ENCODE peak calls at places on chromosomes 1 and 21, in six cellular contexts. One of them, this sample, is unnamed.

GRCh38 chr1:215484111-215484914 is 82.8 kb upstream of the KCTD3 start:
- DNase-seq in HCT116: no peak
- DNase-seq in GM12878: no peak
- DNase-seq in T47D: peak
- DNase-seq in K562: no peak
- DNase-seq in SK-N-SH: no peak
- DNase-seq in this sample: peak

GRCh38 chr1:151553659-151554058 is 13.6 kb downstream of the TUFT1 start:
- DNase-seq in HCT116: no peak
- DNase-seq in GM12878: no peak
- DNase-seq in T47D: no peak
- DNase-seq in K562: no peak
- DNase-seq in SK-N-SH: no peak
- DNase-seq in this sample: no peak

GRCh38 chr1:245654460-245655050 is 499.8 kb downstream of the KIF26B start:
- DNase-seq in HCT116: no peak
- DNase-seq in GM12878: no peak
- DNase-seq in T47D: no peak
- DNase-seq in K562: no peak
- DNase-seq in SK-N-SH: no peak
- DNase-seq in this sample: no peak

GRCh38 chr21:42619841-42620240 is 33.6 kb upstream of the PDE9A start:
- DNase-seq in HCT116: no peak
- DNase-seq in GM12878: no peak
- DNase-seq in T47D: no peak
- DNase-seq in K562: no peak
- DNase-seq in SK-N-SH: no peak
- DNase-seq in this sample: no peak

GRCh38 chr21:45304945-45305344 is 17.2 kb upstream of the POFUT2 start:
- DNase-seq in HCT116: no peak
- DNase-seq in GM12878: no peak
- DNase-seq in T47D: no peak
- DNase-seq in K562: no peak
- DNase-seq in SK-N-SH: no peak
- DNase-seq in this sample: no peak

GRCh38 chr1:94729287-94729686 is 90.9 kb upstream of the SLC44A3 start:
- DNase-seq in HCT116: no peak
- DNase-seq in GM12878: no peak
- DNase-seq in T47D: no peak
- DNase-seq in K562: no peak
- DNase-seq in SK-N-SH: no peak
- DNase-seq in this sample: no peak

GRCh38 chr1:231057410-231057809 is 17.4 kb upstream of the FAM89A start:
- DNase-seq in HCT116: no peak
- DNase-seq in GM12878: no peak
- DNase-seq in T47D: no peak
- DNase-seq in K562: no peak
- DNase-seq in SK-N-SH: no peak
- DNase-seq in this sample: no peak

GRCh38 chr1:218324226-218324580 is 20.9 kb upstream of the TGFB2 start:
- DNase-seq in HCT116: no peak
- DNase-seq in GM12878: no peak
- DNase-seq in T47D: no peak
- DNase-seq in K562: no peak
- DNase-seq in SK-N-SH: peak
- DNase-seq in this sample: no peak

GRCh38 chr21:39060485-39061099 is 122.7 kb downstream of the PSMG1 start:
- DNase-seq in HCT116: no peak
- DNase-seq in GM12878: no peak
- DNase-seq in T47D: no peak
- DNase-seq in K562: no peak
- DNase-seq in SK-N-SH: no peak
- DNase-seq in this sample: no peak

GRCh38 chr21:37032877-37033471 is 26.5 kb downstream of the RIPPLY3 start:
- DNase-seq in HCT116: peak
- DNase-seq in GM12878: no peak
- DNase-seq in T47D: no peak
- DNase-seq in K562: no peak
- DNase-seq in SK-N-SH: no peak
- DNase-seq in this sample: no peak

GRCh38 chr1:208842442-208842841 is 598.3 kb upstream of the PLXNA2 start:
- DNase-seq in HCT116: no peak
- DNase-seq in GM12878: no peak
- DNase-seq in T47D: no peak
- DNase-seq in K562: no peak
- DNase-seq in SK-N-SH: no peak
- DNase-seq in this sample: no peak

GRCh38 chr1:180239145-180240096 is 9.4 kb downstream of the LHX4 start:
- DNase-seq in HCT116: no peak
- DNase-seq in GM12878: no peak
- DNase-seq in T47D: no peak
- DNase-seq in K562: no peak
- DNase-seq in SK-N-SH: no peak
- DNase-seq in this sample: no peak

GRCh38 chr1:53393325-53393792 is 65.5 kb upstream of the LRP8 start:
- DNase-seq in HCT116: peak
- DNase-seq in GM12878: no peak
- DNase-seq in T47D: peak
- DNase-seq in K562: peak
- DNase-seq in SK-N-SH: peak
- DNase-seq in this sample: peak

GRCh38 chr1:153466908-153467307 is 6.5 kb upstream of the S100A7 start:
- DNase-seq in HCT116: no peak
- DNase-seq in GM12878: no peak
- DNase-seq in T47D: no peak
- DNase-seq in K562: no peak
- DNase-seq in SK-N-SH: no peak
- DNase-seq in this sample: no peak
- TF ChIP-seq JUND in HCT116: no peak
- TF ChIP-seq JUND in GM12878: no peak
- TF ChIP-seq JUND in T47D: no peak
- TF ChIP-seq JUND in K562: no peak
- TF ChIP-seq JUND in SK-N-SH: peak
- TF ChIP-seq JUND in this sample: no peak

GRCh38 chr1:39525366-39526165 is 34.1 kb downstream of the BMP8A start:
- DNase-seq in HCT116: no peak
- DNase-seq in GM12878: peak
- DNase-seq in T47D: no peak
- DNase-seq in K562: no peak
- DNase-seq in SK-N-SH: no peak
- DNase-seq in this sample: no peak
- TF ChIP-seq JUND in HCT116: no peak
- TF ChIP-seq JUND in GM12878: no peak
- TF ChIP-seq JUND in T47D: no peak
- TF ChIP-seq JUND in K562: no peak
- TF ChIP-seq JUND in SK-N-SH: no peak
- TF ChIP-seq JUND in this sample: no peak

GRCh38 chr1:198087831-198088230 is 69.0 kb upstream of the NEK7 start:
- DNase-seq in HCT116: no peak
- DNase-seq in GM12878: no peak
- DNase-seq in T47D: no peak
- DNase-seq in K562: no peak
- DNase-seq in SK-N-SH: no peak
- DNase-seq in this sample: no peak
- TF ChIP-seq JUND in HCT116: no peak
- TF ChIP-seq JUND in GM12878: no peak
- TF ChIP-seq JUND in T47D: no peak
- TF ChIP-seq JUND in K562: no peak
- TF ChIP-seq JUND in SK-N-SH: no peak
- TF ChIP-seq JUND in this sample: no peak

GRCh38 chr1:184190626-184191025 is 139.1 kb downstream of the TSEN15 start:
- DNase-seq in HCT116: no peak
- DNase-seq in GM12878: no peak
- DNase-seq in T47D: no peak
- DNase-seq in K562: no peak
- DNase-seq in SK-N-SH: no peak
- DNase-seq in this sample: no peak

GRCh38 chr1:184194251-184194650 is 142.7 kb downstream of the TSEN15 start:
- DNase-seq in HCT116: no peak
- DNase-seq in GM12878: no peak
- DNase-seq in T47D: no peak
- DNase-seq in K562: no peak
- DNase-seq in SK-N-SH: no peak
- DNase-seq in this sample: no peak

GRCh38 chr1:184189361-184189760 is 137.8 kb downstream of the TSEN15 start:
- DNase-seq in HCT116: no peak
- DNase-seq in GM12878: no peak
- DNase-seq in T47D: no peak
- DNase-seq in K562: no peak
- DNase-seq in SK-N-SH: peak
- DNase-seq in this sample: no peak

GRCh38 chr1:184193451-184193850 is 141.9 kb downstream of the TSEN15 start:
- DNase-seq in HCT116: no peak
- DNase-seq in GM12878: no peak
- DNase-seq in T47D: no peak
- DNase-seq in K562: no peak
- DNase-seq in SK-N-SH: no peak
- DNase-seq in this sample: no peak

DNA sequence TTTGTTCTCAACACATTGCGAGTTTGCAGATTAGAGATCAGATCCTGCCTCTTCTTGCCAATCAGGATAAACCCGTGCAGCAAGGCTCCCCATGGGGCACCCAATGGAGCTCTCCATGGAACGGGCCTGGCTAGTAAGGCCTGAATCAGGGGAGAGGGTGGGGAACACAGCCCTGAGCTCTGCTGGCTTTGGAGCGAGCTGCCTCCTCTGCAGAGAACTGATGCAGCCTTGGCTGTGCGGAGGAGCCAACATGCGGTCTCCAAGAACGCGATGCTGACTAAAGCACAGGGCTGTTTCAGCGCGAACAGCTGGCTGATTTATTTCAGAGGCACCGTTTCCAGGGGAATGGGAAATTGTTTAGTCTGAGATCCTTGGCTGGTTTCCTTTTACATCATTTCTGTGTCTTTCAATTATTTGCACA is 139.7 kb downstream of the TSEN15 start:
- DNase-seq in HCT116: no peak
- DNase-seq in GM12878: no peak
- DNase-seq in T47D: no peak
- DNase-seq in K562: no peak
- DNase-seq in SK-N-SH: no peak
- DNase-seq in this sample: no peak
- TF ChIP-seq JUND in HCT116: no peak
- TF ChIP-seq JUND in GM12878: no peak
- TF ChIP-seq JUND in T47D: no peak
- TF ChIP-seq JUND in K562: no peak
- TF ChIP-seq JUND in SK-N-SH: no peak
- TF ChIP-seq JUND in this sample: no peak

GRCh38 chr1:82801151-82801550 is 1000.4 kb downstream of the ADGRL2 start:
- DNase-seq in HCT116: no peak
- DNase-seq in GM12878: no peak
- DNase-seq in T47D: no peak
- DNase-seq in K562: no peak
- DNase-seq in SK-N-SH: no peak
- DNase-seq in this sample: no peak
- TF ChIP-seq JUND in HCT116: no peak
- TF ChIP-seq JUND in GM12878: no peak
- TF ChIP-seq JUND in T47D: no peak
- TF ChIP-seq JUND in K562: no peak
- TF ChIP-seq JUND in SK-N-SH: no peak
- TF ChIP-seq JUND in this sample: no peak

GRCh38 chr1:30049748-30050147 is 673.6 kb downstream of the MATN1 start:
- DNase-seq in HCT116: no peak
- DNase-seq in GM12878: no peak
- DNase-seq in T47D: no peak
- DNase-seq in K562: no peak
- DNase-seq in SK-N-SH: no peak
- DNase-seq in this sample: no peak
- TF ChIP-seq JUND in HCT116: no peak
- TF ChIP-seq JUND in GM12878: no peak
- TF ChIP-seq JUND in T47D: no peak
- TF ChIP-seq JUND in K562: no peak
- TF ChIP-seq JUND in SK-N-SH: no peak
- TF ChIP-seq JUND in this sample: no peak